ENCODE peak calls at places on chromosomes 4 and X, in four cellular contexts. R is T-helper 22 cell, Y is progenitor cell of endocrine pancreas, T is activated T-cell treated with anti-CD3 and anti-CD28 coated beads for 1 hour. P is an unnamed sample.
A peak's percentile ranks its signal among the peaks of the same experiment; 100 is the strongest.

GRCh38 chr4:6188687-6189305 is 11.6 kb downstream of the JAKMIP1 start:
- DNase-seq in R (no peak), Y (no peak), T (no peak), P (no peak)

GRCh38 chrX:1925053-1925481 is 310.2 kb downstream of the ASMT start:
- DNase-seq in R (no peak), T (no peak), Y (no peak), P (no peak)

GRCh38 chr4:101693842-101694398 is 96.6 kb upstream of the BANK1 start:
- DNase-seq in R (no peak), T (no peak), Y (no peak), P (no peak)

GRCh38 chr4:168496834-168497233 is at the start of gene PALLD:
- DNase-seq in Y (no peak), T (no peak), R (no peak), P (no peak)

GRCh38 chr4:173212379-173212778 is 43.8 kb downstream of the GALNT7 start:
- DNase-seq in Y (no peak), R (no peak), T (no peak), P (no peak)

GRCh38 chr4:23991444-23991843 is 101.6 kb upstream of the PPARGC1A start:
- DNase-seq in Y (no peak), T (no peak), R (no peak), P (no peak)

GRCh38 chrX:40734956-40735317 is 405 bp downstream of the MED14 start:
- DNase-seq in Y (no peak), R (no peak), T (peak; percentile 15), P (no peak)

GRCh38 chrX:19647731-19648588 is 132.7 kb upstream of the MAP3K15 start:
- DNase-seq in T (no peak), Y (no peak), R (no peak), P (no peak)

GRCh38 chrX:292900-293897 is 12.0 kb downstream of the PLCXD1 start:
- DNase-seq in Y (no peak), R (no peak), T (no peak), P (no peak)

GRCh38 chrX:152904151-152905080 is 6.5 kb downstream of the ZNF185 start:
- DNase-seq in Y (peak; percentile 34), T (peak; percentile 11), R (no peak), P (peak; percentile 51)

GRCh38 chr4:12231098-12231497 is 802.4 kb upstream of the HS3ST1 start:
- DNase-seq in T (no peak), R (no peak), Y (no peak), P (no peak)

GRCh38 chr4:95693594-95693993 is 144.8 kb upstream of the UNC5C start:
- DNase-seq in T (no peak), R (no peak), Y (no peak), P (no peak)

GRCh38 chrX:102535958-102536357 is 19.4 kb upstream of the TMSB15A start:
- DNase-seq in R (no peak), Y (no peak), T (no peak), P (no peak)

GRCh38 chrX:93874554-93874953 is 200.5 kb downstream of the FAM133A start:
- DNase-seq in T (no peak), R (no peak), Y (peak; percentile 25), P (peak; percentile 34)

GRCh38 chr4:13642576-13642975 is 15.1 kb upstream of the BOD1L1 start:
- DNase-seq in T (no peak), Y (no peak), R (no peak), P (no peak)

GRCh38 chrX:149641832-149642231 is 10.2 kb upstream of the TMEM185A start:
- DNase-seq in R (no peak), T (no peak), Y (no peak), P (no peak)

GRCh38 chrX:5876984-5877655 is 351.5 kb downstream of the NLGN4X start:
- DNase-seq in R (no peak), T (no peak), Y (peak; percentile 21), P (peak; percentile 36)

GRCh38 chrX:50920132-50920531 is 9.6 kb downstream of the BMP15 start:
- DNase-seq in Y (no peak), R (no peak), T (no peak), P (no peak)

GRCh38 chr4:113186960-113187757 is 137.7 kb downstream of the ANK2 start:
- DNase-seq in T (no peak), R (no peak), Y (no peak), P (no peak)

GRCh38 chr4:143344774-143345173 is 8.1 kb downstream of the GAB1 start:
- DNase-seq in Y (no peak), R (no peak), T (no peak), P (no peak)

GRCh38 chr4:78768447-78769177 is 7.5 kb upstream of the BMP2K start:
- DNase-seq in Y (no peak), T (no peak), R (no peak), P (no peak)

GRCh38 chr4:80611366-80611765 is 275.8 kb downstream of the CFAP299 start:
- DNase-seq in R (no peak), T (no peak), Y (no peak), P (no peak)

GRCh38 chr4:124710253-124710849 is 2.2 kb downstream of the ANKRD50 start:
- DNase-seq in R (no peak), T (no peak), Y (no peak), P (no peak)

GRCh38 chrX:38278682-38279081 is 48.6 kb downstream of the RPGR start:
- DNase-seq in T (no peak), Y (no peak), R (no peak), P (no peak)

GRCh38 chr4:110183643-110184042 is 14.8 kb downstream of the ELOVL6 start:
- DNase-seq in R (no peak), Y (no peak), T (no peak), P (no peak)

GRCh38 chrX:104156630-104157529 is at the start of gene SLC25A53:
- DNase-seq in R (peak; percentile 65), Y (peak; percentile 31), T (peak; percentile 51), P (peak; percentile 85)

GRCh38 chrX:103098488-103098887 is 5.5 kb upstream of the NXF3 start:
- DNase-seq in T (no peak), R (no peak), Y (no peak), P (no peak)

GRCh38 chrX:108299101-108299591 is 139.1 kb downstream of the COL4A6 start:
- DNase-seq in Y (no peak), T (no peak), R (no peak), P (no peak)

GRCh38 chrX:99777912-99778311 is 632.2 kb downstream of the PCDH19 start:
- DNase-seq in Y (no peak), R (no peak), T (no peak), P (no peak)

GRCh38 chr4:165785337-165785736 is 87.7 kb upstream of the TLL1 start:
- DNase-seq in Y (no peak), R (no peak), T (no peak), P (no peak)

GRCh38 chr4:164880489-164881262 is 3.7 kb downstream of the APELA start:
- DNase-seq in T (no peak), R (no peak), Y (no peak), P (no peak)

GRCh38 chr4:7906171-7906581 is 33.5 kb downstream of the AFAP1 start:
- DNase-seq in Y (no peak), R (no peak), T (no peak), P (no peak)

GRCh38 chr4:184784628-184785257 is 41.0 kb downstream of the ACSL1 start:
- DNase-seq in R (no peak), Y (no peak), T (no peak), P (no peak)

GRCh38 chr4:137455647-137456321 is 76.5 kb downstream of the PCDH18 start:
- DNase-seq in Y (no peak), R (no peak), T (no peak), P (no peak)

GRCh38 chrX:55057691-55058249 is 17.1 kb upstream of the PAGE2B start:
- DNase-seq in R (no peak), Y (no peak), T (peak; percentile 14), P (peak; percentile 30)